ENCODE peak calls at places on chromosomes 16 and 17, in nine cellular contexts. C is OCI-LY7, J is uterus, H is pancreas, M is keratinocyte, B is sigmoid colon, A is HCT116, O is foreskin keratinocyte, X is A549. R is an unnamed sample.

GRCh38 chr17:51128089-51128488 is 7.4 kb upstream of the SPAG9 start:
- DNase-seq in C (no peak), J (no peak), H (no peak), M (no peak), B (no peak), A (peak; percentile 33), O (peak; percentile 15), X (no peak), R (no peak)

GRCh38 chr17:76491271-76492184 is 9.7 kb downstream of the RHBDF2 start:
- DNase-seq in C (peak; percentile 83), J (no peak), H (peak; percentile 54), M (no peak), B (no peak), A (no peak), O (no peak), X (no peak), R (no peak)

GRCh38 chr16:27364493-27365141 is 37.4 kb upstream of the IL21R start:
- DNase-seq in C (no peak), J (no peak), H (no peak), M (no peak), B (no peak), A (no peak), O (peak; percentile 57), X (peak; percentile 44), R (no peak)

GRCh38 chr17:61517843-61518606 is 65.8 kb downstream of the TBX4 start:
- DNase-seq in C (no peak), J (no peak), H (no peak), M (no peak), B (no peak), A (no peak), O (no peak), X (no peak), R (no peak)

GRCh38 chr17:79624658-79625478 is 14.0 kb upstream of the RBFOX3 start:
- DNase-seq in C (no peak), J (peak; percentile 7), H (no peak), M (no peak), B (peak; percentile 38), A (no peak), O (no peak), X (no peak), R (no peak)

GRCh38 chr16:88200896-88201185 is 181.9 kb upstream of the ZNF469 start:
- DNase-seq in C (no peak), J (no peak), H (no peak), M (no peak), B (peak; percentile 51), A (no peak), O (no peak), X (no peak), R (no peak)

GRCh38 chr16:1786242-1787055 is 3.7 kb downstream of the NUBP2 start:
- DNase-seq in C (no peak), J (peak; percentile 16), H (peak; percentile 81), M (no peak), B (no peak), A (no peak), O (no peak), X (no peak), R (no peak)

GRCh38 chr16:54054237-54054780 is 232.3 kb downstream of the IRX3 start:
- DNase-seq in C (no peak), J (no peak), H (no peak), M (no peak), B (no peak), A (no peak), O (no peak), X (no peak), R (no peak)

GRCh38 chr16:51577621-51578303 is 426.7 kb upstream of the SALL1 start:
- DNase-seq in C (no peak), J (no peak), H (no peak), M (peak; percentile 80), B (no peak), A (no peak), O (peak; percentile 97), X (no peak), R (peak; percentile 52)

GRCh38 chr16:50888486-50889261 is 146.8 kb downstream of the CYLD start:
- DNase-seq in C (no peak), J (no peak), H (no peak), M (no peak), B (no peak), A (no peak), O (no peak), X (no peak), R (no peak)

GRCh38 chr16:4762205-4762604 is 4.8 kb downstream of the ZNF500 start:
- DNase-seq in C (no peak), J (no peak), H (no peak), M (no peak), B (no peak), A (no peak), O (no peak), X (no peak), R (no peak)

GRCh38 chr16:60432472-60432871 is 1603.8 kb downstream of the CDH8 start:
- DNase-seq in C (no peak), J (no peak), H (no peak), M (no peak), B (no peak), A (no peak), O (no peak), X (no peak), R (no peak)

GRCh38 chr16:1613240-1613639 is 1.1 kb downstream of the CRAMP1 start:
- DNase-seq in C (peak; percentile 41), J (no peak), H (no peak), M (no peak), B (no peak), A (no peak), O (peak; percentile 11), X (no peak), R (no peak)

GRCh38 chr16:85882181-85882810 is 16.7 kb upstream of the IRF8 start:
- DNase-seq in C (no peak), J (no peak), H (no peak), M (no peak), B (no peak), A (no peak), O (no peak), X (no peak), R (no peak)

GRCh38 chr16:56983211-56983751 is 6.1 kb upstream of the NLRC5 start:
- DNase-seq in C (no peak), J (no peak), H (no peak), M (no peak), B (no peak), A (no peak), O (no peak), X (no peak), R (no peak)

DNA sequence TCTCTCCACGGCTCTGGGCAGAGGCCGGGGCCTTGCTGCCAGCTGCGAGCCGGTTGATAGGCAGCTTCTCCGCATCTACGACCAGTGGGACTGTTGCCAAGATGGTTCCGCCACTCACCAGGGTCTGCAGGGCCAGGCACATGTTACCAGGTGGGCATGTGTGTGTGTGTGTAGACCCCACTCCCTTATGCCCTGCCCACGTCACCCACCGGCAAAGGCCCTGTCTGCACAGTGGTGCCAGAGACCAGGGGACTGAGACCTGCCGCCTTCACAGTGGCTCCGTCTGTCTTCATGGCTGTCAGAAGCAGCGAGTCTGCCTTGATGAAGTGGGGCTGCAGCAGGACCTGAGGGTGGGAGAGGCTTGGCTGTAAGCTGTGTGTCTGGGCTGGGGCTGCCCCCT is 17.7 kb downstream of the SREBF1 start:
- DNase-seq in C (no peak), J (no peak), H (peak; percentile 70), M (no peak), B (no peak), A (no peak), O (no peak), X (no peak), R (no peak)
- H3K4me1 ChIP-seq in C (peaks cover 42% of the 10 kb centered on the region), J (peaks cover 14% of the 10 kb centered on the region), H (peaks cover 11% of the 10 kb centered on the region), M (peaks cover 40% of the 10 kb centered on the region), B (no peaks in the 10 kb centered on the region), A (peaks cover 59% of the 10 kb centered on the region), O (peaks cover 14% of the 10 kb centered on the region), X (peaks cover 85% of the 10 kb centered on the region), R (peaks cover 57% of the 10 kb centered on the region)

DNA sequence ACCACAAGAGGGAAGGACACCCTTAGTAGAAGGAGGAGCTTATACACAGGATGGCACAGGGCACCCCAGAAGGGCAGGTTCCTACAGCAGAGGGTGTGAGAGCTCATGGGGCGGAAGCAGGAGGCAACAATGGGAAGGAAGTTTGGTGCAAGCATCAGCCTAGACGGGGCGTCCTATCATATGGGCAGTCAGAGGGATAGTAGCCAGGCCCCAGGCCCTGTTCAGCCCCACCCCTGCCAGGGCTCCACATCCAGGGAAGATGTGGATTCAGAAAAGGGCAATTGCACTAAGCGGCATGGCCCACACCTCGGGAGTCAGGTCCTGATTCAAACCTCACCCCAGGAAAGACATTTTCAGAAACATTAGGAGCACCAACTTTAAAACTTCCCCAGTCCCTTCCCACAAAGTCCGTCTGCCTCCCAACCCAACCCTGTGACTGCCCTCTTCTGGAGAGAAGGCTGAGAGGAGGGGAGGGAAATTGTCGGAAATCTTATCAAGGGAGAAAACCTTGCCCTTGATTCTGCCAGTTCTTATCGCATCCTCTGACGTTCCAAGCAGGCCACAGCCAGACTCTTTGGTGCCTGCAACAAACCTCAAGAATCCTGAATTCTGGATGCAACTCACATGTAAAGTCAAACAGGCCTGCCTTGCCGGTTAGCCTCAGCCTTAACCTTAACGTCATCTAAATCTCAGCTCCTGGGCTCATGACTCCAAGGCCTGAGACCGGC is 198.8 kb upstream of the CDH5 start:
- DNase-seq in C (no peak), J (no peak), H (no peak), M (no peak), B (no peak), A (no peak), O (no peak), X (no peak), R (no peak)
- TF ChIP-seq CTCF in C (no peak), J (no peak), H (no peak), M (no peak), B (no peak), A (peak; percentile 27), O (no peak), X (no peak), R (no peak)

GRCh38 chr17:49227436-49228261 is 2.9 kb downstream of the PHOSPHO1 start:
- DNase-seq in C (peak; percentile 82), J (peak; percentile 62), H (peak; percentile 80), M (peak; percentile 38), B (peak; percentile 87), A (peak; percentile 66), O (peak; percentile 46), X (peak; percentile 95), R (peak; percentile 82)
- H3K4me1 ChIP-seq in C (peaks cover 25% of the 10 kb centered on the region), J (peaks cover 11% of the 10 kb centered on the region), H (no peaks in the 10 kb centered on the region), M (peaks cover 12% of the 10 kb centered on the region), B (no peaks in the 10 kb centered on the region), A (peaks cover 39% of the 10 kb centered on the region), O (no peaks in the 10 kb centered on the region), X (peaks cover 19% of the 10 kb centered on the region), R (peaks cover 24% of the 10 kb centered on the region)

DNA sequence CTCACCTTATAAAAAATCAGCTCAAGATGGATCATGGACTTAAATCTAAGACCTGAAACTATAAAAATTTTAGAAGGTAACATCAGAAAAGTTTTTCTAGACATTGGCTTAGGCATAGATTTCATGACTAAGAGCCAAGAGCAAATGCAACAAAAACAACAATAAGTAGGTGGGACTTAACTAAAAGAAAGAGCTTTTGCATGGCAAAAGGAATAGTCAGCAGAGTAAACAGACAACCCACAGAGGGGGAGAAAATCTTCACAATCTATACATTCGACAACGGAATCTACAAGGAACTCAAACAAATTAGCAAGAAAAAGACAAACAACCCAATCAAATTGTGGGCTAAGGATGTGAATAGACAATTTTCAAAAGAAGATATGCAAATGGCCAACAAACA is 368.4 kb upstream of the KIF2B start:
- DNase-seq in C (no peak), J (no peak), H (no peak), M (no peak), B (no peak), A (no peak), O (no peak), X (no peak), R (no peak)
- TF ChIP-seq CTCF in C (no peak), J (no peak), H (no peak), M (no peak), B (no peak), A (no peak), O (no peak), X (no peak), R (no peak)

GRCh38 chr16:12259258-12259657 is 282.7 kb downstream of the SNX29 start:
- DNase-seq in C (no peak), J (no peak), H (no peak), M (no peak), B (no peak), A (no peak), O (no peak), X (no peak), R (no peak)
- H3K4me1 ChIP-seq in C (peaks cover 81% of the 10 kb centered on the region), J (no peaks in the 10 kb centered on the region), H (no peaks in the 10 kb centered on the region), M (peaks cover 13% of the 10 kb centered on the region), B (no peaks in the 10 kb centered on the region), A (peaks cover 6% of the 10 kb centered on the region), O (peaks cover 6% of the 10 kb centered on the region), X (peaks cover 15% of the 10 kb centered on the region), R (peaks cover 4% of the 10 kb centered on the region)

R was measured in thyroid gland.